ENCODE peak calls at places on chromosome 1, in ten cellular contexts. Q is neuronal stem cell; M is H54; L is AG04450; Z is non-pigmented ciliary epithelial cell; R is ELR; D is stimulated activated CD8-positive, alpha-beta memory T cell treated with anti-CD3 and anti-CD28 coated beads, Interleukin-15, amount 100 ng/mL, for 4 hours; G is GM13976; F is amygdala; O is NCI-H2227 treated with DMSO at 0.1 percent for 48 hours. X is an unnamed sample.

GRCh38 chr1:184838374-184838995 is 83.8 kb upstream of the EDEM3 start:
- DNase-seq in G (no peak), Q (no peak), F (no peak), M (peak), R (peak), Z (peak), D (no peak), O (no peak), L (peak), X (peak)

GRCh38 chr1:155080250-155081228 is 1.9 kb downstream of the EFNA3 start:
- DNase-seq in D (no peak), L (no peak), O (peak), Q (peak), G (no peak), F (no peak), R (peak), M (no peak), Z (no peak), X (no peak)

GRCh38 chr1:162056043-162056442 is 13.4 kb upstream of the NOS1AP start:
- DNase-seq in O (peak), L (peak), G (peak), Q (peak), Z (peak), R (peak), M (peak), F (no peak), D (no peak), X (peak)

GRCh38 chr1:24707659-24708058 is 37.6 kb upstream of the CLIC4 start:
- DNase-seq in L (no peak), G (no peak), D (no peak), Z (no peak), O (no peak), M (no peak), Q (no peak), R (peak), F (no peak), X (no peak)

GRCh38 chr1:40392206-40392605 is 18.7 kb downstream of the SMAP2 start:
- DNase-seq in O (peak), D (no peak), Z (no peak), F (no peak), L (no peak), M (peak), R (peak), Q (peak), G (no peak), X (no peak)

GRCh38 chr1:29974345-29974744 is 738.0 kb downstream of the PTPRU start:
- DNase-seq in M (peak), L (peak), Q (peak), R (peak), F (no peak), O (no peak), Z (peak), G (no peak), D (no peak), X (peak)

GRCh38 chr1:96329121-96329520 is 392.5 kb upstream of the PTBP2 start:
- DNase-seq in R (peak), O (no peak), F (no peak), Z (no peak), G (no peak), D (no peak), Q (no peak), L (peak), M (no peak), X (no peak)

GRCh38 chr1:25707280-25708016 is 90.9 kb downstream of the MAN1C1 start:
- DNase-seq in M (no peak), O (no peak), L (no peak), G (no peak), Q (no peak), Z (no peak), F (no peak), R (peak), D (no peak), X (peak)

GRCh38 chr1:170351368-170351946 is 180.5 kb upstream of the GORAB start:
- DNase-seq in L (no peak), Z (no peak), G (no peak), F (no peak), Q (no peak), D (no peak), O (no peak), M (no peak), R (no peak), X (no peak)

GRCh38 chr1:222820159-222820732 is 5.4 kb downstream of the DISP1 start:
- DNase-seq in R (no peak), Z (no peak), F (no peak), Q (no peak), L (no peak), O (no peak), D (no peak), G (no peak), M (no peak), X (no peak)

GRCh38 chr1:92482665-92483441 is 3.9 kb downstream of the GFI1 start:
- DNase-seq in D (no peak), M (no peak), O (peak), Q (peak), F (no peak), L (no peak), Z (no peak), G (peak), R (peak), X (no peak)

GRCh38 chr1:34002810-34003209 is 138.9 kb downstream of the HMGB4 start:
- DNase-seq in G (no peak), R (no peak), L (no peak), M (no peak), D (no peak), Q (no peak), Z (no peak), F (no peak), O (no peak), X (no peak)

GRCh38 chr1:56904706-56905105 is 50.1 kb downstream of the C8A start:
- DNase-seq in Z (no peak), M (no peak), F (no peak), L (no peak), R (no peak), Q (no peak), G (no peak), O (no peak), D (no peak), X (no peak)

GRCh38 chr1:19799877-19800804 is at the start of gene TMCO4:
- DNase-seq in Q (no peak), Z (peak), G (peak), F (no peak), L (peak), M (peak), D (no peak), O (peak), R (peak), X (peak)

GRCh38 chr1:2972879-2973575 is 48.2 kb upstream of the ACTRT2 start:
- DNase-seq in O (no peak), Q (no peak), R (no peak), F (no peak), M (no peak), D (no peak), L (no peak), Z (no peak), G (no peak), X (no peak)

GRCh38 chr1:198643001-198643400 is 4.2 kb downstream of the PTPRC start:
- DNase-seq in Q (no peak), M (no peak), F (no peak), Z (no peak), G (no peak), O (no peak), D (no peak), L (no peak), R (no peak), X (no peak)

GRCh38 chr1:85584923-85585322 is 4.4 kb downstream of the CCN1 start:
- DNase-seq in D (no peak), Q (no peak), G (no peak), M (no peak), L (peak), R (no peak), F (no peak), Z (no peak), O (no peak), X (no peak)

GRCh38 chr1:20279507-20279906 is 11.2 kb upstream of the VWA5B1 start:
- DNase-seq in Q (no peak), R (peak), Z (no peak), M (peak), G (no peak), F (no peak), L (no peak), O (no peak), D (no peak), X (peak)

GRCh38 chr1:109765896-109766615 is 2.3 kb upstream of the EPS8L3 start:
- DNase-seq in L (no peak), D (no peak), G (no peak), M (no peak), F (no peak), R (no peak), Z (no peak), Q (no peak), O (no peak), X (no peak)

GRCh38 chr1:65724151-65724550 is 68.5 kb upstream of the PDE4B start:
- DNase-seq in O (no peak), G (no peak), Z (no peak), Q (no peak), D (no peak), F (no peak), L (no peak), R (no peak), M (no peak), X (no peak)

GRCh38 chr1:6127587-6128163 is 52.4 kb downstream of the CHD5 start:
- DNase-seq in D (peak), G (peak), Q (peak), M (peak), F (no peak), L (no peak), Z (no peak), O (no peak), R (peak), X (peak)

GRCh38 chr1:162383091-162383490 is 1.6 kb downstream of the C1orf226 start:
- DNase-seq in R (no peak), G (no peak), Q (no peak), D (no peak), Z (no peak), O (no peak), F (no peak), M (no peak), L (no peak), X (no peak)

GRCh38 chr1:101971309-101971708 is 25.4 kb downstream of the OLFM3 start:
- DNase-seq in D (no peak), L (no peak), F (no peak), M (no peak), Z (no peak), R (peak), Q (no peak), O (no peak), G (no peak), X (no peak)

GRCh38 chr1:151196292-151196800 is 2.0 kb upstream of the PIP5K1A start:
- DNase-seq in D (no peak), Q (peak), L (peak), Z (no peak), R (peak), O (peak), M (no peak), G (peak), F (no peak), X (peak)

GRCh38 chr1:121483961-121484424 is 299.2 kb downstream of the SRGAP2C start:
- DNase-seq in G (no peak), D (no peak), Z (peak), M (peak), F (no peak), O (no peak), Q (no peak), R (peak), L (peak), X (no peak)

GRCh38 chr1:116115476-116115875 is 4.3 kb downstream of the MAB21L3 start:
- DNase-seq in M (no peak), Q (no peak), O (no peak), L (no peak), G (no peak), F (no peak), R (peak), D (no peak), Z (peak), X (peak)

GRCh38 chr1:10510520-10511493 is 36.1 kb downstream of the PEX14 start:
- DNase-seq in Z (peak), R (peak), D (peak), M (peak), G (peak), O (no peak), L (peak), F (no peak), Q (no peak), X (peak)

GRCh38 chr1:3959361-3959760 is 59.3 kb upstream of the C1orf174 start:
- DNase-seq in G (no peak), O (no peak), D (no peak), L (no peak), R (no peak), M (no peak), F (no peak), Q (no peak), Z (no peak), X (no peak)

GRCh38 chr1:214918745-214919144 is 163.8 kb upstream of the KCNK2 start:
- DNase-seq in D (no peak), F (no peak), G (no peak), O (no peak), R (no peak), L (no peak), Z (no peak), M (no peak), Q (no peak), X (no peak)

GRCh38 chr1:196464545-196464944 is 143.7 kb downstream of the KCNT2 start:
- DNase-seq in Q (no peak), F (no peak), O (no peak), D (no peak), R (no peak), G (no peak), L (no peak), Z (no peak), M (no peak), X (no peak)

GRCh38 chr1:74584185-74584584 is 71.8 kb upstream of the LRRC53 start:
- DNase-seq in R (peak), O (no peak), F (no peak), D (no peak), G (no peak), Z (no peak), L (no peak), M (no peak), Q (no peak), X (no peak)

GRCh38 chr1:115474166-115474565 is 136.1 kb upstream of the NGF start:
- DNase-seq in L (no peak), F (no peak), M (no peak), Z (no peak), Q (no peak), D (no peak), O (no peak), R (no peak), G (no peak), X (no peak)